ENCODE peak calls at places on chromosomes 5 and 9, in seven cellular contexts. S is SK-N-MC, B is transverse colon, A is HepG2, N is SK-N-SH, J is spleen, P is GM23338. I is an unnamed sample.

GRCh38 chr5:15463231-15463630 is 36.7 kb upstream of the FBXL7 start:
- DNase-seq in S (no peak), B (no peak), A (no peak), N (no peak), J (no peak), P (peak), I (no peak)

GRCh38 chr5:135629164-135629563 is 50.4 kb upstream of the CXCL14 start:
- DNase-seq in S (no peak), B (no peak), A (no peak), N (no peak), J (no peak), P (peak), I (no peak)

GRCh38 chr5:52817818-52818217 is 30.1 kb downstream of the ITGA1 start:
- DNase-seq in S (no peak), B (no peak), A (no peak), N (no peak), J (no peak), P (no peak), I (no peak)

GRCh38 chr9:125650271-125650737 is 56.7 kb downstream of the MAPKAP1 start:
- DNase-seq in S (no peak), B (no peak), A (no peak), N (no peak), J (no peak), P (no peak), I (no peak)

GRCh38 chr5:107794731-107795130 is 124.0 kb upstream of the EFNA5 start:
- DNase-seq in S (no peak), B (no peak), A (no peak), N (no peak), J (no peak), P (no peak), I (no peak)

GRCh38 chr5:170179626-170180025 is 53.2 kb upstream of the C5orf58 start:
- DNase-seq in S (no peak), B (no peak), A (no peak), N (no peak), J (no peak), P (no peak), I (no peak)

GRCh38 chr5:84564311-84564710 is 179.6 kb upstream of the EDIL3 start:
- DNase-seq in S (no peak), B (no peak), A (no peak), N (no peak), J (no peak), P (peak), I (no peak)

GRCh38 chr5:4520557-4520956 is 619.6 kb upstream of the ADAMTS16 start:
- DNase-seq in S (no peak), B (no peak), A (no peak), N (no peak), J (no peak), P (no peak), I (no peak)

GRCh38 chr9:109101810-109102209 is 17.9 kb downstream of the TMEM245 start:
- DNase-seq in S (no peak), B (no peak), A (no peak), N (no peak), J (no peak), P (no peak), I (no peak)

GRCh38 chr9:18604971-18605370 is 131.0 kb downstream of the ADAMTSL1 start:
- DNase-seq in S (no peak), B (no peak), A (no peak), N (no peak), J (no peak), P (no peak), I (no peak)

GRCh38 chr5:35830587-35830986 is 26.1 kb upstream of the IL7R start:
- DNase-seq in S (no peak), B (no peak), A (no peak), N (no peak), J (no peak), P (no peak), I (no peak)

GRCh38 chr9:114291064-114291474 is 31.8 kb upstream of the ORM1 start:
- DNase-seq in S (no peak), B (peak), A (peak), N (peak), J (peak), P (peak), I (peak)

GRCh38 chr9:136385015-136385414 is 11.5 kb upstream of the CARD9 start:
- DNase-seq in S (no peak), B (no peak), A (no peak), N (no peak), J (no peak), P (no peak), I (no peak)

GRCh38 chr9:109765821-109766220 is 14.2 kb upstream of the PALM2AKAP2 start:
- DNase-seq in S (no peak), B (no peak), A (no peak), N (no peak), J (no peak), P (no peak), I (no peak)

GRCh38 chr9:120454427-120454826 is 125.5 kb downstream of the CDK5RAP2 start:
- DNase-seq in S (no peak), B (no peak), A (no peak), N (no peak), J (no peak), P (no peak), I (no peak)

GRCh38 chr5:111946556-111946955 is 189.6 kb upstream of the NREP start:
- DNase-seq in S (no peak), B (no peak), A (no peak), N (no peak), J (no peak), P (no peak), I (no peak)

GRCh38 chr5:53039855-53040254 is 50.7 kb downstream of the ITGA2 start:
- DNase-seq in S (no peak), B (no peak), A (no peak), N (no peak), J (no peak), P (no peak), I (no peak)

GRCh38 chr5:14635656-14636055 is 28.9 kb upstream of the OTULIN start:
- DNase-seq in S (no peak), B (no peak), A (no peak), N (no peak), J (no peak), P (no peak), I (no peak)

GRCh38 chr9:70911791-70912190 is 209.6 kb downstream of the TRPM3 start:
- DNase-seq in S (no peak), B (no peak), A (no peak), N (no peak), J (no peak), P (no peak), I (no peak)

GRCh38 chr5:80474929-80475328 is 13.0 kb upstream of the FAM151B start:
- DNase-seq in S (no peak), B (no peak), A (peak), N (no peak), J (no peak), P (no peak), I (no peak)

GRCh38 chr9:127166651-127167524 is 44.5 kb upstream of the ANGPTL2 start:
- DNase-seq in S (no peak), B (peak), A (no peak), N (no peak), J (peak), P (no peak), I (peak)
- TF ChIP-seq POLR2AphosphoS5 in S (no peak), B (no peak), A (no peak), N (no peak), J (peak), P (no peak), I (no peak)

GRCh38 chr5:78534148-78535009 is 114.2 kb downstream of the LHFPL2 start:
- DNase-seq in S (no peak), B (no peak), A (no peak), N (no peak), J (no peak), P (peak), I (peak)
- TF ChIP-seq POLR2AphosphoS5 in S (no peak), B (peak), A (no peak), N (no peak), J (no peak), P (no peak), I (peak)

DNA sequence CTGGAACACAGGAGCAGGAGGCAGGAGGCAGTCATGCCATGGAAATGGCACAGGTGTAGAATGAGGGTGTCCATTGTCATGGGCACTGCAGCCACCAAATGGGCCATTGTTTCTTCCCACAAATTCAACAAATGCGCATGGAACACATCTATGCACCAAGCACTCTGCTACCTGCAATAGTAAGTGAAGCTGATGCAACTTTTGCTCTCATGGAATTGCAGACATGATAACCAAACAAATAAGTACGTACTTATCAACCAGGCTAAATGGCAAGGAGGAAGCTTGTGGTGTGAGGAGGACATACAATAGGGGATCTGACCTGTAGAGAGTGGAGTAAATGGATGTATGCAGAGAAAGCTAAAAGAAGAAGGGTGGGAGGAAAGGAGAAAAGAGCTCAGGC is 116.8 kb downstream of the TRIM36 start:
- DNase-seq in S (no peak), B (no peak), A (no peak), N (no peak), J (no peak), P (no peak), I (no peak)
- TF ChIP-seq POLR2AphosphoS5 in S (no peak), B (no peak), A (no peak), N (no peak), J (no peak), P (no peak), I (no peak)

GRCh38 chr5:173782671-173783101 is 105.5 kb upstream of the CPEB4 start:
- DNase-seq in S (no peak), B (no peak), A (no peak), N (no peak), J (no peak), P (no peak), I (no peak)
- TF ChIP-seq POLR2AphosphoS5 in S (no peak), B (no peak), A (no peak), N (no peak), J (no peak), P (no peak), I (no peak)

GRCh38 chr9:101485873-101486692 is 47.6 kb upstream of the RNF20 start:
- DNase-seq in S (no peak), B (peak), A (no peak), N (peak), J (no peak), P (peak), I (no peak)

GRCh38 chr9:101481296-101481695 is 45.7 kb upstream of the ALDOB start:
- DNase-seq in S (no peak), B (no peak), A (no peak), N (no peak), J (no peak), P (no peak), I (no peak)

GRCh38 chr9:101487443-101487855 is 46.2 kb upstream of the RNF20 start:
- DNase-seq in S (no peak), B (no peak), A (no peak), N (no peak), J (no peak), P (peak), I (no peak)

GRCh38 chr9:101484046-101484445 is 48.5 kb upstream of the ALDOB start:
- DNase-seq in S (no peak), B (no peak), A (no peak), N (no peak), J (no peak), P (no peak), I (no peak)

GRCh38 chr9:101486693-101487442 is 46.8 kb upstream of the RNF20 start:
- DNase-seq in S (no peak), B (peak), A (no peak), N (peak), J (peak), P (peak), I (peak)
- TF ChIP-seq POLR2AphosphoS5 in S (no peak), B (peak), A (no peak), N (no peak), J (peak), P (peak), I (peak)